ENCODE peak calls at places on chromosomes 12 and 14, in five cellular contexts. P is stimulated activated CD4-positive, alpha-beta T cell treated with anti-CD3 and anti-CD28 coated beads, Interleukin-4, amount 100 ng/mL, for 24 hours; D is uterus; B is foreskin fibroblast; U is effector memory CD4-positive, alpha-beta T cell. A is an unnamed sample.

GRCh38 chr12:13100882-13101769 is 2.3 kb downstream of the GSG1 start:
- DNase-seq in P (peak), B (peak), D (peak), U (peak), A (peak)

GRCh38 chr12:108308432-108308831 is 30.7 kb downstream of the CMKLR1 start:
- DNase-seq in U (no peak), P (no peak), D (no peak), B (no peak), A (no peak)

GRCh38 chr14:22837750-22838538 is 1.6 kb downstream of the MMP14 start:
- DNase-seq in D (peak), P (no peak), U (no peak), B (no peak), A (no peak)

GRCh38 chr12:118553856-118554504 is 177.6 kb downstream of the SUDS3 start:
- DNase-seq in B (no peak), P (no peak), U (no peak), D (no peak), A (no peak)

GRCh38 chr12:97752129-97752528 is 289.5 kb downstream of the RMST start:
- DNase-seq in U (no peak), D (no peak), P (no peak), B (no peak), A (no peak)

GRCh38 chr14:36848213-36848612 is 186.6 kb downstream of the PAX9 start:
- DNase-seq in D (no peak), B (no peak), P (no peak), U (no peak), A (no peak)

GRCh38 chr14:102930753-102931579 is 8.5 kb downstream of the AMN start:
- DNase-seq in U (no peak), P (no peak), D (no peak), B (peak), A (peak)

GRCh38 chr14:73829526-73830431 is 21.9 kb upstream of the PTGR2 start:
- DNase-seq in B (peak), U (no peak), P (peak), D (no peak), A (peak)

GRCh38 chr12:104710940-104711725 is 247.0 kb downstream of the SLC41A2 start:
- DNase-seq in P (no peak), U (no peak), D (no peak), B (peak), A (no peak)

GRCh38 chr12:20491290-20491689 is 123.0 kb downstream of the PDE3A start:
- DNase-seq in D (no peak), P (no peak), B (no peak), U (no peak), A (no peak)

GRCh38 chr12:2248901-2249381 is 196.2 kb downstream of the CACNA1C start:
- DNase-seq in D (no peak), U (no peak), P (no peak), B (peak), A (no peak)

GRCh38 chr12:99983721-99984258 is 946 bp downstream of the ANKS1B start:
- DNase-seq in P (no peak), D (peak), U (no peak), B (peak), A (no peak)

GRCh38 chr14:22252591-22253178 is 336.3 kb downstream of the DAD1 start:
- DNase-seq in P (no peak), D (no peak), B (no peak), U (no peak), A (no peak)

GRCh38 chr12:25838007-25838406 is 120.5 kb upstream of the RASSF8 start:
- DNase-seq in P (no peak), D (no peak), B (no peak), U (no peak), A (no peak)

GRCh38 chr12:126212827-126213226 is 1147.6 kb downstream of the AACS start:
- DNase-seq in B (no peak), D (no peak), P (no peak), U (no peak), A (no peak)

GRCh38 chr14:100621806-100622205 is 34.6 kb upstream of the BEGAIN start:
- DNase-seq in D (peak), U (no peak), B (no peak), P (no peak), A (no peak)

GRCh38 chr14:60266021-60266937 is 17.3 kb downstream of the PPM1A start:
- DNase-seq in B (peak), D (no peak), U (no peak), P (peak), A (peak)

GRCh38 chr14:37594916-37595808 is at the start of the genes FOXA1 and TTC6:
- DNase-seq in D (no peak), B (no peak), P (no peak), U (no peak), A (peak)

GRCh38 chr12:76108356-76108755 is 23.9 kb upstream of the NAP1L1 start:
- DNase-seq in P (no peak), B (no peak), U (no peak), D (no peak), A (no peak)